ENCODE peak calls at places on chromosomes 4 and X, in seven cellular contexts. One of them, this sample, is unnamed.

GRCh38 chr4:158050942-158051341 is 121.9 kb downstream of the GASK1B start:
- DNase-seq in activated CD4-positive, alpha-beta T cell treated with anti-CD3 and anti-CD28 coated beads, Interleukin-2, amount 50 U/mL, for 48 hours: no peak
- DNase-seq in NCI-H2081: no peak
- DNase-seq in T-helper 9 cell: no peak
- DNase-seq in stimulated activated naive CD8-positive, alpha-beta T cell treated with anti-CD3 and anti-CD28 coated beads, Interleukin-15, Interleukin-2, amounts not matched to agents 100 U/mL and 50 U/mL, for 24 hours: no peak
- DNase-seq in germinal center: no peak
- DNase-seq in stimulated activated CD8-positive, alpha-beta memory T cell treated with anti-CD3 and anti-CD28 coated beads, Interleukin-7, amount 100 ng/mL, for 24 hours: no peak
- DNase-seq in this sample: no peak

GRCh38 chr4:180099962-180100361 is 2143.2 kb upstream of the TENM3 start:
- DNase-seq in activated CD4-positive, alpha-beta T cell treated with anti-CD3 and anti-CD28 coated beads, Interleukin-2, amount 50 U/mL, for 48 hours: no peak
- DNase-seq in NCI-H2081: no peak
- DNase-seq in T-helper 9 cell: no peak
- DNase-seq in stimulated activated naive CD8-positive, alpha-beta T cell treated with anti-CD3 and anti-CD28 coated beads, Interleukin-15, Interleukin-2, amounts not matched to agents 100 U/mL and 50 U/mL, for 24 hours: no peak
- DNase-seq in germinal center: no peak
- DNase-seq in stimulated activated CD8-positive, alpha-beta memory T cell treated with anti-CD3 and anti-CD28 coated beads, Interleukin-7, amount 100 ng/mL, for 24 hours: no peak
- DNase-seq in this sample: no peak

GRCh38 chrX:39840141-39841126 is 257.3 kb downstream of the BCOR start:
- DNase-seq in activated CD4-positive, alpha-beta T cell treated with anti-CD3 and anti-CD28 coated beads, Interleukin-2, amount 50 U/mL, for 48 hours: no peak
- DNase-seq in NCI-H2081: no peak
- DNase-seq in T-helper 9 cell: no peak
- DNase-seq in stimulated activated naive CD8-positive, alpha-beta T cell treated with anti-CD3 and anti-CD28 coated beads, Interleukin-15, Interleukin-2, amounts not matched to agents 100 U/mL and 50 U/mL, for 24 hours: no peak
- DNase-seq in germinal center: no peak
- DNase-seq in stimulated activated CD8-positive, alpha-beta memory T cell treated with anti-CD3 and anti-CD28 coated beads, Interleukin-7, amount 100 ng/mL, for 24 hours: no peak
- DNase-seq in this sample: no peak

GRCh38 chrX:10900585-10901289 is 210.4 kb upstream of the HCCS start:
- DNase-seq in activated CD4-positive, alpha-beta T cell treated with anti-CD3 and anti-CD28 coated beads, Interleukin-2, amount 50 U/mL, for 48 hours: no peak
- DNase-seq in NCI-H2081: no peak
- DNase-seq in T-helper 9 cell: no peak
- DNase-seq in stimulated activated naive CD8-positive, alpha-beta T cell treated with anti-CD3 and anti-CD28 coated beads, Interleukin-15, Interleukin-2, amounts not matched to agents 100 U/mL and 50 U/mL, for 24 hours: no peak
- DNase-seq in germinal center: no peak
- DNase-seq in stimulated activated CD8-positive, alpha-beta memory T cell treated with anti-CD3 and anti-CD28 coated beads, Interleukin-7, amount 100 ng/mL, for 24 hours: no peak
- DNase-seq in this sample: peak; percentile 72

GRCh38 chrX:39848243-39848642 is 249.5 kb downstream of the BCOR start:
- DNase-seq in activated CD4-positive, alpha-beta T cell treated with anti-CD3 and anti-CD28 coated beads, Interleukin-2, amount 50 U/mL, for 48 hours: no peak
- DNase-seq in NCI-H2081: no peak
- DNase-seq in T-helper 9 cell: no peak
- DNase-seq in stimulated activated naive CD8-positive, alpha-beta T cell treated with anti-CD3 and anti-CD28 coated beads, Interleukin-15, Interleukin-2, amounts not matched to agents 100 U/mL and 50 U/mL, for 24 hours: no peak
- DNase-seq in germinal center: no peak
- DNase-seq in stimulated activated CD8-positive, alpha-beta memory T cell treated with anti-CD3 and anti-CD28 coated beads, Interleukin-7, amount 100 ng/mL, for 24 hours: no peak
- DNase-seq in this sample: peak; percentile 79

GRCh38 chr4:106315968-106316772 is at the start of the genes AIMP1 and TBCK:
- DNase-seq in activated CD4-positive, alpha-beta T cell treated with anti-CD3 and anti-CD28 coated beads, Interleukin-2, amount 50 U/mL, for 48 hours: peak; percentile 88
- DNase-seq in NCI-H2081: peak; percentile 73
- DNase-seq in T-helper 9 cell: peak; percentile 78
- DNase-seq in stimulated activated naive CD8-positive, alpha-beta T cell treated with anti-CD3 and anti-CD28 coated beads, Interleukin-15, Interleukin-2, amounts not matched to agents 100 U/mL and 50 U/mL, for 24 hours: peak; percentile 84
- DNase-seq in germinal center: peak; percentile 74
- DNase-seq in stimulated activated CD8-positive, alpha-beta memory T cell treated with anti-CD3 and anti-CD28 coated beads, Interleukin-7, amount 100 ng/mL, for 24 hours: peak; percentile 74
- DNase-seq in this sample: peak; percentile 87

GRCh38 chr4:118968006-118968405 is 79.4 kb downstream of the SYNPO2 start:
- DNase-seq in activated CD4-positive, alpha-beta T cell treated with anti-CD3 and anti-CD28 coated beads, Interleukin-2, amount 50 U/mL, for 48 hours: no peak
- DNase-seq in NCI-H2081: no peak
- DNase-seq in T-helper 9 cell: no peak
- DNase-seq in stimulated activated naive CD8-positive, alpha-beta T cell treated with anti-CD3 and anti-CD28 coated beads, Interleukin-15, Interleukin-2, amounts not matched to agents 100 U/mL and 50 U/mL, for 24 hours: peak; percentile 6
- DNase-seq in germinal center: peak; percentile 17
- DNase-seq in stimulated activated CD8-positive, alpha-beta memory T cell treated with anti-CD3 and anti-CD28 coated beads, Interleukin-7, amount 100 ng/mL, for 24 hours: no peak
- DNase-seq in this sample: peak; percentile 91

GRCh38 chr4:158008551-158009218 is 164.1 kb downstream of the GASK1B start:
- DNase-seq in activated CD4-positive, alpha-beta T cell treated with anti-CD3 and anti-CD28 coated beads, Interleukin-2, amount 50 U/mL, for 48 hours: no peak
- DNase-seq in NCI-H2081: no peak
- DNase-seq in T-helper 9 cell: no peak
- DNase-seq in stimulated activated naive CD8-positive, alpha-beta T cell treated with anti-CD3 and anti-CD28 coated beads, Interleukin-15, Interleukin-2, amounts not matched to agents 100 U/mL and 50 U/mL, for 24 hours: no peak
- DNase-seq in germinal center: no peak
- DNase-seq in stimulated activated CD8-positive, alpha-beta memory T cell treated with anti-CD3 and anti-CD28 coated beads, Interleukin-7, amount 100 ng/mL, for 24 hours: no peak
- DNase-seq in this sample: peak; percentile 86

GRCh38 chr4:187084696-187085095 is 361.0 kb upstream of the FAT1 start:
- DNase-seq in activated CD4-positive, alpha-beta T cell treated with anti-CD3 and anti-CD28 coated beads, Interleukin-2, amount 50 U/mL, for 48 hours: no peak
- DNase-seq in NCI-H2081: no peak
- DNase-seq in T-helper 9 cell: no peak
- DNase-seq in stimulated activated naive CD8-positive, alpha-beta T cell treated with anti-CD3 and anti-CD28 coated beads, Interleukin-15, Interleukin-2, amounts not matched to agents 100 U/mL and 50 U/mL, for 24 hours: no peak
- DNase-seq in germinal center: no peak
- DNase-seq in stimulated activated CD8-positive, alpha-beta memory T cell treated with anti-CD3 and anti-CD28 coated beads, Interleukin-7, amount 100 ng/mL, for 24 hours: no peak
- DNase-seq in this sample: peak; percentile 4

GRCh38 chr4:90950385-90950841 is 823.2 kb downstream of the CCSER1 start:
- DNase-seq in activated CD4-positive, alpha-beta T cell treated with anti-CD3 and anti-CD28 coated beads, Interleukin-2, amount 50 U/mL, for 48 hours: no peak
- DNase-seq in NCI-H2081: no peak
- DNase-seq in T-helper 9 cell: no peak
- DNase-seq in stimulated activated naive CD8-positive, alpha-beta T cell treated with anti-CD3 and anti-CD28 coated beads, Interleukin-15, Interleukin-2, amounts not matched to agents 100 U/mL and 50 U/mL, for 24 hours: no peak
- DNase-seq in germinal center: no peak
- DNase-seq in stimulated activated CD8-positive, alpha-beta memory T cell treated with anti-CD3 and anti-CD28 coated beads, Interleukin-7, amount 100 ng/mL, for 24 hours: no peak
- DNase-seq in this sample: no peak

GRCh38 chr4:38371391-38371851 is 292.6 kb upstream of the KLF3 start:
- DNase-seq in activated CD4-positive, alpha-beta T cell treated with anti-CD3 and anti-CD28 coated beads, Interleukin-2, amount 50 U/mL, for 48 hours: no peak
- DNase-seq in NCI-H2081: no peak
- DNase-seq in T-helper 9 cell: no peak
- DNase-seq in stimulated activated naive CD8-positive, alpha-beta T cell treated with anti-CD3 and anti-CD28 coated beads, Interleukin-15, Interleukin-2, amounts not matched to agents 100 U/mL and 50 U/mL, for 24 hours: no peak
- DNase-seq in germinal center: no peak
- DNase-seq in stimulated activated CD8-positive, alpha-beta memory T cell treated with anti-CD3 and anti-CD28 coated beads, Interleukin-7, amount 100 ng/mL, for 24 hours: no peak
- DNase-seq in this sample: peak; percentile 93

GRCh38 chr4:172998527-172999469 is 169.8 kb upstream of the GALNT7 start:
- DNase-seq in activated CD4-positive, alpha-beta T cell treated with anti-CD3 and anti-CD28 coated beads, Interleukin-2, amount 50 U/mL, for 48 hours: no peak
- DNase-seq in NCI-H2081: no peak
- DNase-seq in T-helper 9 cell: no peak
- DNase-seq in stimulated activated naive CD8-positive, alpha-beta T cell treated with anti-CD3 and anti-CD28 coated beads, Interleukin-15, Interleukin-2, amounts not matched to agents 100 U/mL and 50 U/mL, for 24 hours: no peak
- DNase-seq in germinal center: no peak
- DNase-seq in stimulated activated CD8-positive, alpha-beta memory T cell treated with anti-CD3 and anti-CD28 coated beads, Interleukin-7, amount 100 ng/mL, for 24 hours: no peak
- DNase-seq in this sample: peak; percentile 86

GRCh38 chrX:129720741-129721140 is 18.0 kb upstream of the XPNPEP2 start:
- DNase-seq in activated CD4-positive, alpha-beta T cell treated with anti-CD3 and anti-CD28 coated beads, Interleukin-2, amount 50 U/mL, for 48 hours: no peak
- DNase-seq in NCI-H2081: no peak
- DNase-seq in T-helper 9 cell: no peak
- DNase-seq in stimulated activated naive CD8-positive, alpha-beta T cell treated with anti-CD3 and anti-CD28 coated beads, Interleukin-15, Interleukin-2, amounts not matched to agents 100 U/mL and 50 U/mL, for 24 hours: no peak
- DNase-seq in germinal center: no peak
- DNase-seq in stimulated activated CD8-positive, alpha-beta memory T cell treated with anti-CD3 and anti-CD28 coated beads, Interleukin-7, amount 100 ng/mL, for 24 hours: no peak
- DNase-seq in this sample: no peak

GRCh38 chr4:126697748-126698147 is 935.0 kb upstream of the INTU start:
- DNase-seq in activated CD4-positive, alpha-beta T cell treated with anti-CD3 and anti-CD28 coated beads, Interleukin-2, amount 50 U/mL, for 48 hours: no peak
- DNase-seq in NCI-H2081: no peak
- DNase-seq in T-helper 9 cell: no peak
- DNase-seq in stimulated activated naive CD8-positive, alpha-beta T cell treated with anti-CD3 and anti-CD28 coated beads, Interleukin-15, Interleukin-2, amounts not matched to agents 100 U/mL and 50 U/mL, for 24 hours: no peak
- DNase-seq in germinal center: no peak
- DNase-seq in stimulated activated CD8-positive, alpha-beta memory T cell treated with anti-CD3 and anti-CD28 coated beads, Interleukin-7, amount 100 ng/mL, for 24 hours: no peak
- DNase-seq in this sample: peak; percentile 83

GRCh38 chrX:8323356-8323755 is 141.3 kb upstream of the VCX3B start:
- DNase-seq in activated CD4-positive, alpha-beta T cell treated with anti-CD3 and anti-CD28 coated beads, Interleukin-2, amount 50 U/mL, for 48 hours: no peak
- DNase-seq in NCI-H2081: no peak
- DNase-seq in T-helper 9 cell: no peak
- DNase-seq in stimulated activated naive CD8-positive, alpha-beta T cell treated with anti-CD3 and anti-CD28 coated beads, Interleukin-15, Interleukin-2, amounts not matched to agents 100 U/mL and 50 U/mL, for 24 hours: peak; percentile 1
- DNase-seq in germinal center: no peak
- DNase-seq in stimulated activated CD8-positive, alpha-beta memory T cell treated with anti-CD3 and anti-CD28 coated beads, Interleukin-7, amount 100 ng/mL, for 24 hours: no peak
- DNase-seq in this sample: no peak

GRCh38 chr4:105232374-105232773 is 85.7 kb downstream of the TET2 start:
- DNase-seq in activated CD4-positive, alpha-beta T cell treated with anti-CD3 and anti-CD28 coated beads, Interleukin-2, amount 50 U/mL, for 48 hours: no peak
- DNase-seq in NCI-H2081: no peak
- DNase-seq in T-helper 9 cell: no peak
- DNase-seq in stimulated activated naive CD8-positive, alpha-beta T cell treated with anti-CD3 and anti-CD28 coated beads, Interleukin-15, Interleukin-2, amounts not matched to agents 100 U/mL and 50 U/mL, for 24 hours: no peak
- DNase-seq in germinal center: no peak
- DNase-seq in stimulated activated CD8-positive, alpha-beta memory T cell treated with anti-CD3 and anti-CD28 coated beads, Interleukin-7, amount 100 ng/mL, for 24 hours: no peak
- DNase-seq in this sample: no peak

GRCh38 chrX:45070116-45071007 is 130.3 kb downstream of the DIPK2B start:
- DNase-seq in activated CD4-positive, alpha-beta T cell treated with anti-CD3 and anti-CD28 coated beads, Interleukin-2, amount 50 U/mL, for 48 hours: no peak
- DNase-seq in NCI-H2081: peak; percentile 15
- DNase-seq in T-helper 9 cell: no peak
- DNase-seq in stimulated activated naive CD8-positive, alpha-beta T cell treated with anti-CD3 and anti-CD28 coated beads, Interleukin-15, Interleukin-2, amounts not matched to agents 100 U/mL and 50 U/mL, for 24 hours: no peak
- DNase-seq in germinal center: peak; percentile 2
- DNase-seq in stimulated activated CD8-positive, alpha-beta memory T cell treated with anti-CD3 and anti-CD28 coated beads, Interleukin-7, amount 100 ng/mL, for 24 hours: no peak
- DNase-seq in this sample: peak; percentile 41

GRCh38 chr4:86243750-86244149 is 116.1 kb downstream of the MAPK10 start:
- DNase-seq in activated CD4-positive, alpha-beta T cell treated with anti-CD3 and anti-CD28 coated beads, Interleukin-2, amount 50 U/mL, for 48 hours: no peak
- DNase-seq in NCI-H2081: no peak
- DNase-seq in T-helper 9 cell: no peak
- DNase-seq in stimulated activated naive CD8-positive, alpha-beta T cell treated with anti-CD3 and anti-CD28 coated beads, Interleukin-15, Interleukin-2, amounts not matched to agents 100 U/mL and 50 U/mL, for 24 hours: no peak
- DNase-seq in germinal center: no peak
- DNase-seq in stimulated activated CD8-positive, alpha-beta memory T cell treated with anti-CD3 and anti-CD28 coated beads, Interleukin-7, amount 100 ng/mL, for 24 hours: no peak
- DNase-seq in this sample: no peak

GRCh38 chr4:182264139-182264752 is 21.0 kb downstream of the TENM3 start:
- DNase-seq in activated CD4-positive, alpha-beta T cell treated with anti-CD3 and anti-CD28 coated beads, Interleukin-2, amount 50 U/mL, for 48 hours: no peak
- DNase-seq in NCI-H2081: no peak
- DNase-seq in T-helper 9 cell: no peak
- DNase-seq in stimulated activated naive CD8-positive, alpha-beta T cell treated with anti-CD3 and anti-CD28 coated beads, Interleukin-15, Interleukin-2, amounts not matched to agents 100 U/mL and 50 U/mL, for 24 hours: no peak
- DNase-seq in germinal center: no peak
- DNase-seq in stimulated activated CD8-positive, alpha-beta memory T cell treated with anti-CD3 and anti-CD28 coated beads, Interleukin-7, amount 100 ng/mL, for 24 hours: no peak
- DNase-seq in this sample: no peak

GRCh38 chrX:70508296-70508911 is 63.8 kb downstream of the DLG3 start:
- DNase-seq in activated CD4-positive, alpha-beta T cell treated with anti-CD3 and anti-CD28 coated beads, Interleukin-2, amount 50 U/mL, for 48 hours: peak; percentile 25
- DNase-seq in NCI-H2081: peak; percentile 13
- DNase-seq in T-helper 9 cell: no peak
- DNase-seq in stimulated activated naive CD8-positive, alpha-beta T cell treated with anti-CD3 and anti-CD28 coated beads, Interleukin-15, Interleukin-2, amounts not matched to agents 100 U/mL and 50 U/mL, for 24 hours: peak; percentile 12
- DNase-seq in germinal center: no peak
- DNase-seq in stimulated activated CD8-positive, alpha-beta memory T cell treated with anti-CD3 and anti-CD28 coated beads, Interleukin-7, amount 100 ng/mL, for 24 hours: no peak
- DNase-seq in this sample: no peak

GRCh38 chrX:137574102-137574783 is 8.3 kb downstream of the ZIC3 start:
- DNase-seq in activated CD4-positive, alpha-beta T cell treated with anti-CD3 and anti-CD28 coated beads, Interleukin-2, amount 50 U/mL, for 48 hours: no peak
- DNase-seq in NCI-H2081: no peak
- DNase-seq in T-helper 9 cell: no peak
- DNase-seq in stimulated activated naive CD8-positive, alpha-beta T cell treated with anti-CD3 and anti-CD28 coated beads, Interleukin-15, Interleukin-2, amounts not matched to agents 100 U/mL and 50 U/mL, for 24 hours: no peak
- DNase-seq in germinal center: no peak
- DNase-seq in stimulated activated CD8-positive, alpha-beta memory T cell treated with anti-CD3 and anti-CD28 coated beads, Interleukin-7, amount 100 ng/mL, for 24 hours: no peak
- DNase-seq in this sample: no peak

GRCh38 chr4:95124906-95125504 is 367.2 kb downstream of the BMPR1B start:
- DNase-seq in activated CD4-positive, alpha-beta T cell treated with anti-CD3 and anti-CD28 coated beads, Interleukin-2, amount 50 U/mL, for 48 hours: no peak
- DNase-seq in NCI-H2081: peak; percentile 28
- DNase-seq in T-helper 9 cell: no peak
- DNase-seq in stimulated activated naive CD8-positive, alpha-beta T cell treated with anti-CD3 and anti-CD28 coated beads, Interleukin-15, Interleukin-2, amounts not matched to agents 100 U/mL and 50 U/mL, for 24 hours: no peak
- DNase-seq in germinal center: no peak
- DNase-seq in stimulated activated CD8-positive, alpha-beta memory T cell treated with anti-CD3 and anti-CD28 coated beads, Interleukin-7, amount 100 ng/mL, for 24 hours: no peak
- DNase-seq in this sample: peak; percentile 47

GRCh38 chr4:1910643-1911042 is 39.5 kb downstream of the NSD2 start:
- DNase-seq in activated CD4-positive, alpha-beta T cell treated with anti-CD3 and anti-CD28 coated beads, Interleukin-2, amount 50 U/mL, for 48 hours: no peak
- DNase-seq in NCI-H2081: peak; percentile 48
- DNase-seq in T-helper 9 cell: no peak
- DNase-seq in stimulated activated naive CD8-positive, alpha-beta T cell treated with anti-CD3 and anti-CD28 coated beads, Interleukin-15, Interleukin-2, amounts not matched to agents 100 U/mL and 50 U/mL, for 24 hours: no peak
- DNase-seq in germinal center: no peak
- DNase-seq in stimulated activated CD8-positive, alpha-beta memory T cell treated with anti-CD3 and anti-CD28 coated beads, Interleukin-7, amount 100 ng/mL, for 24 hours: no peak
- DNase-seq in this sample: peak; percentile 26

GRCh38 chr4:42574873-42575272 is 82.0 kb downstream of the ATP8A1 start:
- DNase-seq in activated CD4-positive, alpha-beta T cell treated with anti-CD3 and anti-CD28 coated beads, Interleukin-2, amount 50 U/mL, for 48 hours: no peak
- DNase-seq in NCI-H2081: no peak
- DNase-seq in T-helper 9 cell: no peak
- DNase-seq in stimulated activated naive CD8-positive, alpha-beta T cell treated with anti-CD3 and anti-CD28 coated beads, Interleukin-15, Interleukin-2, amounts not matched to agents 100 U/mL and 50 U/mL, for 24 hours: no peak
- DNase-seq in germinal center: no peak
- DNase-seq in stimulated activated CD8-positive, alpha-beta memory T cell treated with anti-CD3 and anti-CD28 coated beads, Interleukin-7, amount 100 ng/mL, for 24 hours: no peak
- DNase-seq in this sample: no peak

GRCh38 chr4:153065286-153065685 is 129.2 kb downstream of the FHDC1 start:
- DNase-seq in activated CD4-positive, alpha-beta T cell treated with anti-CD3 and anti-CD28 coated beads, Interleukin-2, amount 50 U/mL, for 48 hours: no peak
- DNase-seq in NCI-H2081: no peak
- DNase-seq in T-helper 9 cell: no peak
- DNase-seq in stimulated activated naive CD8-positive, alpha-beta T cell treated with anti-CD3 and anti-CD28 coated beads, Interleukin-15, Interleukin-2, amounts not matched to agents 100 U/mL and 50 U/mL, for 24 hours: no peak
- DNase-seq in germinal center: no peak
- DNase-seq in stimulated activated CD8-positive, alpha-beta memory T cell treated with anti-CD3 and anti-CD28 coated beads, Interleukin-7, amount 100 ng/mL, for 24 hours: no peak
- DNase-seq in this sample: no peak

GRCh38 chr4:733631-733980 is 28.0 kb downstream of the PCGF3 start:
- DNase-seq in activated CD4-positive, alpha-beta T cell treated with anti-CD3 and anti-CD28 coated beads, Interleukin-2, amount 50 U/mL, for 48 hours: no peak
- DNase-seq in NCI-H2081: no peak
- DNase-seq in T-helper 9 cell: no peak
- DNase-seq in stimulated activated naive CD8-positive, alpha-beta T cell treated with anti-CD3 and anti-CD28 coated beads, Interleukin-15, Interleukin-2, amounts not matched to agents 100 U/mL and 50 U/mL, for 24 hours: no peak
- DNase-seq in germinal center: no peak
- DNase-seq in stimulated activated CD8-positive, alpha-beta memory T cell treated with anti-CD3 and anti-CD28 coated beads, Interleukin-7, amount 100 ng/mL, for 24 hours: no peak
- DNase-seq in this sample: no peak

GRCh38 chrX:24646745-24647182 is 383 bp downstream of the PCYT1B start:
- DNase-seq in activated CD4-positive, alpha-beta T cell treated with anti-CD3 and anti-CD28 coated beads, Interleukin-2, amount 50 U/mL, for 48 hours: peak; percentile 2
- DNase-seq in NCI-H2081: no peak
- DNase-seq in T-helper 9 cell: no peak
- DNase-seq in stimulated activated naive CD8-positive, alpha-beta T cell treated with anti-CD3 and anti-CD28 coated beads, Interleukin-15, Interleukin-2, amounts not matched to agents 100 U/mL and 50 U/mL, for 24 hours: no peak
- DNase-seq in germinal center: no peak
- DNase-seq in stimulated activated CD8-positive, alpha-beta memory T cell treated with anti-CD3 and anti-CD28 coated beads, Interleukin-7, amount 100 ng/mL, for 24 hours: no peak
- DNase-seq in this sample: no peak

GRCh38 chr4:8900588-8900987 is 28.9 kb upstream of the HMX1 start:
- DNase-seq in activated CD4-positive, alpha-beta T cell treated with anti-CD3 and anti-CD28 coated beads, Interleukin-2, amount 50 U/mL, for 48 hours: no peak
- DNase-seq in NCI-H2081: no peak
- DNase-seq in T-helper 9 cell: no peak
- DNase-seq in stimulated activated naive CD8-positive, alpha-beta T cell treated with anti-CD3 and anti-CD28 coated beads, Interleukin-15, Interleukin-2, amounts not matched to agents 100 U/mL and 50 U/mL, for 24 hours: no peak
- DNase-seq in germinal center: no peak
- DNase-seq in stimulated activated CD8-positive, alpha-beta memory T cell treated with anti-CD3 and anti-CD28 coated beads, Interleukin-7, amount 100 ng/mL, for 24 hours: no peak
- DNase-seq in this sample: no peak

GRCh38 chrX:129359269-129359668 is 164.0 kb downstream of the SMARCA1 start:
- DNase-seq in activated CD4-positive, alpha-beta T cell treated with anti-CD3 and anti-CD28 coated beads, Interleukin-2, amount 50 U/mL, for 48 hours: no peak
- DNase-seq in NCI-H2081: no peak
- DNase-seq in T-helper 9 cell: no peak
- DNase-seq in stimulated activated naive CD8-positive, alpha-beta T cell treated with anti-CD3 and anti-CD28 coated beads, Interleukin-15, Interleukin-2, amounts not matched to agents 100 U/mL and 50 U/mL, for 24 hours: no peak
- DNase-seq in germinal center: no peak
- DNase-seq in stimulated activated CD8-positive, alpha-beta memory T cell treated with anti-CD3 and anti-CD28 coated beads, Interleukin-7, amount 100 ng/mL, for 24 hours: no peak
- DNase-seq in this sample: no peak

GRCh38 chr4:101655847-101656246 is 134.7 kb upstream of the BANK1 start:
- DNase-seq in activated CD4-positive, alpha-beta T cell treated with anti-CD3 and anti-CD28 coated beads, Interleukin-2, amount 50 U/mL, for 48 hours: no peak
- DNase-seq in NCI-H2081: no peak
- DNase-seq in T-helper 9 cell: no peak
- DNase-seq in stimulated activated naive CD8-positive, alpha-beta T cell treated with anti-CD3 and anti-CD28 coated beads, Interleukin-15, Interleukin-2, amounts not matched to agents 100 U/mL and 50 U/mL, for 24 hours: no peak
- DNase-seq in germinal center: no peak
- DNase-seq in stimulated activated CD8-positive, alpha-beta memory T cell treated with anti-CD3 and anti-CD28 coated beads, Interleukin-7, amount 100 ng/mL, for 24 hours: no peak
- DNase-seq in this sample: no peak

GRCh38 chrX:120560405-120560841 is 339 bp downstream of the CUL4B start:
- DNase-seq in activated CD4-positive, alpha-beta T cell treated with anti-CD3 and anti-CD28 coated beads, Interleukin-2, amount 50 U/mL, for 48 hours: peak; percentile 45
- DNase-seq in NCI-H2081: no peak
- DNase-seq in T-helper 9 cell: peak; percentile 1
- DNase-seq in stimulated activated naive CD8-positive, alpha-beta T cell treated with anti-CD3 and anti-CD28 coated beads, Interleukin-15, Interleukin-2, amounts not matched to agents 100 U/mL and 50 U/mL, for 24 hours: peak; percentile 37
- DNase-seq in germinal center: no peak
- DNase-seq in stimulated activated CD8-positive, alpha-beta memory T cell treated with anti-CD3 and anti-CD28 coated beads, Interleukin-7, amount 100 ng/mL, for 24 hours: peak; percentile 16
- DNase-seq in this sample: peak; percentile 22

GRCh38 chr4:26238782-26239647 is 81.8 kb upstream of the RBPJ start:
- DNase-seq in activated CD4-positive, alpha-beta T cell treated with anti-CD3 and anti-CD28 coated beads, Interleukin-2, amount 50 U/mL, for 48 hours: no peak
- DNase-seq in NCI-H2081: peak; percentile 75
- DNase-seq in T-helper 9 cell: no peak
- DNase-seq in stimulated activated naive CD8-positive, alpha-beta T cell treated with anti-CD3 and anti-CD28 coated beads, Interleukin-15, Interleukin-2, amounts not matched to agents 100 U/mL and 50 U/mL, for 24 hours: no peak
- DNase-seq in germinal center: no peak
- DNase-seq in stimulated activated CD8-positive, alpha-beta memory T cell treated with anti-CD3 and anti-CD28 coated beads, Interleukin-7, amount 100 ng/mL, for 24 hours: no peak
- DNase-seq in this sample: peak; percentile 59

GRCh38 chr4:70844180-70844579 is 4.5 kb upstream of the GRSF1 start:
- DNase-seq in activated CD4-positive, alpha-beta T cell treated with anti-CD3 and anti-CD28 coated beads, Interleukin-2, amount 50 U/mL, for 48 hours: no peak
- DNase-seq in NCI-H2081: no peak
- DNase-seq in T-helper 9 cell: no peak
- DNase-seq in stimulated activated naive CD8-positive, alpha-beta T cell treated with anti-CD3 and anti-CD28 coated beads, Interleukin-15, Interleukin-2, amounts not matched to agents 100 U/mL and 50 U/mL, for 24 hours: peak; percentile 54
- DNase-seq in germinal center: no peak
- DNase-seq in stimulated activated CD8-positive, alpha-beta memory T cell treated with anti-CD3 and anti-CD28 coated beads, Interleukin-7, amount 100 ng/mL, for 24 hours: no peak
- DNase-seq in this sample: no peak

GRCh38 chr4:103244251-103244650 is 46.1 kb upstream of the CENPE start:
- DNase-seq in activated CD4-positive, alpha-beta T cell treated with anti-CD3 and anti-CD28 coated beads, Interleukin-2, amount 50 U/mL, for 48 hours: no peak
- DNase-seq in NCI-H2081: no peak
- DNase-seq in T-helper 9 cell: no peak
- DNase-seq in stimulated activated naive CD8-positive, alpha-beta T cell treated with anti-CD3 and anti-CD28 coated beads, Interleukin-15, Interleukin-2, amounts not matched to agents 100 U/mL and 50 U/mL, for 24 hours: no peak
- DNase-seq in germinal center: no peak
- DNase-seq in stimulated activated CD8-positive, alpha-beta memory T cell treated with anti-CD3 and anti-CD28 coated beads, Interleukin-7, amount 100 ng/mL, for 24 hours: no peak
- DNase-seq in this sample: no peak

GRCh38 chrX:138191998-138192397 is 519.5 kb downstream of the FGF13 start:
- DNase-seq in activated CD4-positive, alpha-beta T cell treated with anti-CD3 and anti-CD28 coated beads, Interleukin-2, amount 50 U/mL, for 48 hours: peak; percentile 2
- DNase-seq in NCI-H2081: no peak
- DNase-seq in T-helper 9 cell: no peak
- DNase-seq in stimulated activated naive CD8-positive, alpha-beta T cell treated with anti-CD3 and anti-CD28 coated beads, Interleukin-15, Interleukin-2, amounts not matched to agents 100 U/mL and 50 U/mL, for 24 hours: no peak
- DNase-seq in germinal center: no peak
- DNase-seq in stimulated activated CD8-positive, alpha-beta memory T cell treated with anti-CD3 and anti-CD28 coated beads, Interleukin-7, amount 100 ng/mL, for 24 hours: no peak
- DNase-seq in this sample: no peak

GRCh38 chr4:808860-809570 is 16.9 kb downstream of the CPLX1 start:
- DNase-seq in activated CD4-positive, alpha-beta T cell treated with anti-CD3 and anti-CD28 coated beads, Interleukin-2, amount 50 U/mL, for 48 hours: no peak
- DNase-seq in NCI-H2081: no peak
- DNase-seq in T-helper 9 cell: no peak
- DNase-seq in stimulated activated naive CD8-positive, alpha-beta T cell treated with anti-CD3 and anti-CD28 coated beads, Interleukin-15, Interleukin-2, amounts not matched to agents 100 U/mL and 50 U/mL, for 24 hours: no peak
- DNase-seq in germinal center: no peak
- DNase-seq in stimulated activated CD8-positive, alpha-beta memory T cell treated with anti-CD3 and anti-CD28 coated beads, Interleukin-7, amount 100 ng/mL, for 24 hours: no peak
- DNase-seq in this sample: no peak

GRCh38 chrX:154026136-154026806 is 6.6 kb upstream of the IRAK1 start:
- DNase-seq in activated CD4-positive, alpha-beta T cell treated with anti-CD3 and anti-CD28 coated beads, Interleukin-2, amount 50 U/mL, for 48 hours: no peak
- DNase-seq in NCI-H2081: no peak
- DNase-seq in T-helper 9 cell: no peak
- DNase-seq in stimulated activated naive CD8-positive, alpha-beta T cell treated with anti-CD3 and anti-CD28 coated beads, Interleukin-15, Interleukin-2, amounts not matched to agents 100 U/mL and 50 U/mL, for 24 hours: no peak
- DNase-seq in germinal center: no peak
- DNase-seq in stimulated activated CD8-positive, alpha-beta memory T cell treated with anti-CD3 and anti-CD28 coated beads, Interleukin-7, amount 100 ng/mL, for 24 hours: no peak
- DNase-seq in this sample: no peak

This sample was measured in astrocyte.